ENCODE peak calls at places on chromosomes 7 and 10, in seven cellular contexts. L is hepatic stellate cell, K is NCI-H1417, R is chondrocyte, Y is PC-3, B is RCC 7860, D is KBM-7. V is an unnamed sample.

GRCh38 chr7:79329464-79329863 is 124.0 kb downstream of the MAGI2 start:
- DNase-seq in L (no peak), K (no peak), R (no peak), Y (no peak), B (no peak), D (no peak), V (no peak)

GRCh38 chr7:104208421-104208780 is 588 bp upstream of the ORC5 start:
- DNase-seq in L (no peak), K (no peak), R (no peak), Y (no peak), B (no peak), D (no peak), V (no peak)

GRCh38 chr7:17497136-17497535 is 198.7 kb downstream of the AHR start:
- DNase-seq in L (no peak), K (no peak), R (no peak), Y (no peak), B (no peak), D (no peak), V (no peak)

GRCh38 chr10:96606216-96606615 is 19.4 kb upstream of the TM9SF3 start:
- DNase-seq in L (peak), K (no peak), R (no peak), Y (peak), B (peak), D (no peak), V (no peak)

GRCh38 chr7:107909445-107909844 is 18.5 kb downstream of the DLD start:
- DNase-seq in L (no peak), K (no peak), R (no peak), Y (no peak), B (no peak), D (no peak), V (no peak)

GRCh38 chr10:131021967-131022366 is 289.6 kb downstream of the TCERG1L start:
- DNase-seq in L (no peak), K (no peak), R (no peak), Y (no peak), B (no peak), D (no peak), V (no peak)

GRCh38 chr7:134636008-134636449 is 10.6 kb upstream of the BPGM start:
- DNase-seq in L (no peak), K (no peak), R (no peak), Y (no peak), B (peak), D (no peak), V (no peak)

GRCh38 chr7:1639071-1639470 is 31.0 kb upstream of the ELFN1 start:
- DNase-seq in L (no peak), K (no peak), R (peak), Y (no peak), B (no peak), D (no peak), V (no peak)

GRCh38 chr7:70886547-70886946 is 245.4 kb upstream of the GALNT17 start:
- DNase-seq in L (no peak), K (no peak), R (no peak), Y (no peak), B (no peak), D (no peak), V (no peak)

GRCh38 chr7:16916111-16916639 is 34.4 kb upstream of the AGR3 start:
- DNase-seq in L (no peak), K (no peak), R (no peak), Y (peak), B (peak), D (no peak), V (no peak)

GRCh38 chr10:48550977-48551376 is 53.9 kb downstream of the ARHGAP22 start:
- DNase-seq in L (no peak), K (no peak), R (no peak), Y (no peak), B (no peak), D (no peak), V (no peak)

GRCh38 chr10:59872892-59873463 is 33.4 kb downstream of the CCDC6 start:
- DNase-seq in L (peak), K (no peak), R (no peak), Y (no peak), B (no peak), D (no peak), V (no peak)

GRCh38 chr10:68895041-68895440 is 6.1 kb upstream of the DDX50 start:
- DNase-seq in L (no peak), K (no peak), R (no peak), Y (no peak), B (no peak), D (no peak), V (no peak)

GRCh38 chr7:5232485-5232837 is 42.4 kb downstream of the WIPI2 start:
- DNase-seq in L (no peak), K (no peak), R (no peak), Y (no peak), B (no peak), D (no peak), V (no peak)

GRCh38 chr10:56035489-56035888 is 325.6 kb downstream of the ZWINT start:
- DNase-seq in L (no peak), K (no peak), R (no peak), Y (no peak), B (no peak), D (no peak), V (no peak)

GRCh38 chr7:45000096-45001032 is at the start of gene CCM2:
- DNase-seq in L (peak), K (no peak), R (no peak), Y (peak), B (no peak), D (no peak), V (no peak)

GRCh38 chr7:85896531-85896930 is 709.7 kb upstream of the SEMA3D start:
- DNase-seq in L (no peak), K (no peak), R (no peak), Y (no peak), B (no peak), D (no peak), V (no peak)

GRCh38 chr10:101130984-101131961 is at the start of gene TLX1:
- DNase-seq in L (no peak), K (peak), R (no peak), Y (no peak), B (no peak), D (peak), V (no peak)

GRCh38 chr10:131252586-131253276 is 58.8 kb downstream of the TCERG1L start:
- DNase-seq in L (no peak), K (no peak), R (no peak), Y (no peak), B (no peak), D (no peak), V (no peak)

GRCh38 chr7:84700563-84701370 is 486.1 kb downstream of the SEMA3D start:
- DNase-seq in L (no peak), K (no peak), R (no peak), Y (no peak), B (no peak), D (no peak), V (no peak)

GRCh38 chr10:133350950-133351329 is 3.8 kb downstream of the PRAP1 start:
- DNase-seq in L (peak), K (no peak), R (no peak), Y (no peak), B (no peak), D (no peak), V (no peak)

GRCh38 chr10:127100983-127101615 is 95.3 kb downstream of the INSYN2A start:
- DNase-seq in L (no peak), K (no peak), R (no peak), Y (no peak), B (no peak), D (no peak), V (no peak)

GRCh38 chr7:77838929-77839491 is 40.4 kb downstream of the PHTF2 start:
- DNase-seq in L (no peak), K (peak), R (no peak), Y (no peak), B (no peak), D (no peak), V (no peak)

GRCh38 chr10:35464805-35465456 is 128.6 kb downstream of the CCNY start:
- DNase-seq in L (no peak), K (no peak), R (no peak), Y (no peak), B (no peak), D (no peak), V (no peak)

GRCh38 chr10:44051584-44052385 is 333.1 kb downstream of the CXCL12 start:
- DNase-seq in L (peak), K (no peak), R (no peak), Y (peak), B (peak), D (no peak), V (no peak)

GRCh38 chr10:49207936-49208482 is 19.8 kb upstream of the TMEM273 start:
- DNase-seq in L (no peak), K (peak), R (no peak), Y (no peak), B (no peak), D (no peak), V (no peak)

V was measured in KG1.